ENCODE peak calls at places on chromosomes 5 and 9, in five cellular contexts. One of them, this sample, is unnamed. For H3K4me1, the result is how much of the 10 kb centered on the place peaks cover.

GRCh38 chr9:5416962-5417361 is 20.8 kb downstream of the PLGRKT start:
- DNase-seq in OCI-LY7: no peak
- DNase-seq in CD4-positive, alpha-beta memory T cell: no peak
- DNase-seq in lung: no peak
- DNase-seq in naive thymus-derived CD4-positive, alpha-beta T cell: no peak
- DNase-seq in this sample: no peak

GRCh38 chr9:88390371-88390990 is 2.2 kb downstream of the SPIN1 start:
- DNase-seq in OCI-LY7: no peak
- DNase-seq in CD4-positive, alpha-beta memory T cell: no peak
- DNase-seq in lung: no peak
- DNase-seq in naive thymus-derived CD4-positive, alpha-beta T cell: no peak
- DNase-seq in this sample: no peak

GRCh38 chr9:115167175-115167574 is 49.2 kb upstream of the TNC start:
- DNase-seq in OCI-LY7: no peak
- DNase-seq in CD4-positive, alpha-beta memory T cell: no peak
- DNase-seq in lung: no peak
- DNase-seq in naive thymus-derived CD4-positive, alpha-beta T cell: no peak
- DNase-seq in this sample: no peak

GRCh38 chr9:87083986-87084385 is 136.7 kb upstream of the GAS1 start:
- DNase-seq in OCI-LY7: no peak
- DNase-seq in CD4-positive, alpha-beta memory T cell: no peak
- DNase-seq in lung: no peak
- DNase-seq in naive thymus-derived CD4-positive, alpha-beta T cell: no peak
- DNase-seq in this sample: no peak

GRCh38 chr5:179161901-179162300 is 101.7 kb downstream of the ZNF354C start:
- DNase-seq in OCI-LY7: no peak
- DNase-seq in CD4-positive, alpha-beta memory T cell: no peak
- DNase-seq in lung: no peak
- DNase-seq in naive thymus-derived CD4-positive, alpha-beta T cell: no peak
- DNase-seq in this sample: no peak

GRCh38 chr9:15642369-15642962 is 89.6 kb downstream of the CCDC171 start:
- DNase-seq in OCI-LY7: peak
- DNase-seq in CD4-positive, alpha-beta memory T cell: peak
- DNase-seq in lung: no peak
- DNase-seq in naive thymus-derived CD4-positive, alpha-beta T cell: peak
- DNase-seq in this sample: peak

GRCh38 chr9:88988796-88989641 is 2.2 kb upstream of the S1PR3 start:
- DNase-seq in OCI-LY7: peak
- DNase-seq in CD4-positive, alpha-beta memory T cell: no peak
- DNase-seq in lung: no peak
- DNase-seq in naive thymus-derived CD4-positive, alpha-beta T cell: peak
- DNase-seq in this sample: no peak

GRCh38 chr9:17906204-17906840 is 327.5 kb downstream of the SH3GL2 start:
- DNase-seq in OCI-LY7: no peak
- DNase-seq in CD4-positive, alpha-beta memory T cell: no peak
- DNase-seq in lung: no peak
- DNase-seq in naive thymus-derived CD4-positive, alpha-beta T cell: no peak
- DNase-seq in this sample: no peak

GRCh38 chr9:86534572-86535258 is 180.5 kb upstream of the TUT7 start:
- DNase-seq in OCI-LY7: no peak
- DNase-seq in CD4-positive, alpha-beta memory T cell: no peak
- DNase-seq in lung: no peak
- DNase-seq in naive thymus-derived CD4-positive, alpha-beta T cell: no peak
- DNase-seq in this sample: no peak

GRCh38 chr9:83962165-83962564 is 17.9 kb downstream of the HNRNPK start:
- DNase-seq in OCI-LY7: no peak
- DNase-seq in CD4-positive, alpha-beta memory T cell: no peak
- DNase-seq in lung: no peak
- DNase-seq in naive thymus-derived CD4-positive, alpha-beta T cell: no peak
- DNase-seq in this sample: no peak

GRCh38 chr9:98317134-98317857 is 61.8 kb upstream of the TBC1D2 start:
- DNase-seq in OCI-LY7: no peak
- DNase-seq in CD4-positive, alpha-beta memory T cell: no peak
- DNase-seq in lung: no peak
- DNase-seq in naive thymus-derived CD4-positive, alpha-beta T cell: no peak
- DNase-seq in this sample: no peak

GRCh38 chr5:175902013-175902412 is 30.6 kb downstream of the CPLX2 start:
- DNase-seq in OCI-LY7: no peak
- DNase-seq in CD4-positive, alpha-beta memory T cell: no peak
- DNase-seq in lung: no peak
- DNase-seq in naive thymus-derived CD4-positive, alpha-beta T cell: no peak
- DNase-seq in this sample: no peak

GRCh38 chr5:23507278-23507685 is at the start of gene PRDM9:
- DNase-seq in OCI-LY7: no peak
- DNase-seq in CD4-positive, alpha-beta memory T cell: no peak
- DNase-seq in lung: peak
- DNase-seq in naive thymus-derived CD4-positive, alpha-beta T cell: no peak
- DNase-seq in this sample: no peak

GRCh38 chr5:135065306-135066265 is 31.6 kb upstream of the PITX1 start:
- DNase-seq in OCI-LY7: no peak
- DNase-seq in CD4-positive, alpha-beta memory T cell: no peak
- DNase-seq in lung: no peak
- DNase-seq in naive thymus-derived CD4-positive, alpha-beta T cell: no peak
- DNase-seq in this sample: no peak

GRCh38 chr5:164573397-164573796 is 1068.0 kb downstream of the MAT2B start:
- DNase-seq in OCI-LY7: no peak
- DNase-seq in CD4-positive, alpha-beta memory T cell: no peak
- DNase-seq in lung: no peak
- DNase-seq in naive thymus-derived CD4-positive, alpha-beta T cell: no peak
- DNase-seq in this sample: no peak

GRCh38 chr5:92215116-92215515 is 832.0 kb upstream of the ARRDC3 start:
- DNase-seq in OCI-LY7: no peak
- DNase-seq in CD4-positive, alpha-beta memory T cell: no peak
- DNase-seq in lung: no peak
- DNase-seq in naive thymus-derived CD4-positive, alpha-beta T cell: no peak
- DNase-seq in this sample: no peak

GRCh38 chr5:135126688-135127603 is 92.9 kb upstream of the PITX1 start:
- DNase-seq in OCI-LY7: no peak
- DNase-seq in CD4-positive, alpha-beta memory T cell: no peak
- DNase-seq in lung: no peak
- DNase-seq in naive thymus-derived CD4-positive, alpha-beta T cell: no peak
- DNase-seq in this sample: no peak

GRCh38 chr5:60535198-60535597 is 164.8 kb downstream of the DEPDC1B start:
- DNase-seq in OCI-LY7: no peak
- DNase-seq in CD4-positive, alpha-beta memory T cell: no peak
- DNase-seq in lung: no peak
- DNase-seq in naive thymus-derived CD4-positive, alpha-beta T cell: no peak
- DNase-seq in this sample: no peak

GRCh38 chr9:133919253-133920115 is 72.6 kb downstream of the VAV2 start:
- DNase-seq in OCI-LY7: no peak
- DNase-seq in CD4-positive, alpha-beta memory T cell: no peak
- DNase-seq in lung: no peak
- DNase-seq in naive thymus-derived CD4-positive, alpha-beta T cell: no peak
- DNase-seq in this sample: no peak

GRCh38 chr5:14775857-14776256 is 95.7 kb downstream of the ANKH start:
- DNase-seq in OCI-LY7: no peak
- DNase-seq in CD4-positive, alpha-beta memory T cell: no peak
- DNase-seq in lung: peak
- DNase-seq in naive thymus-derived CD4-positive, alpha-beta T cell: no peak
- DNase-seq in this sample: no peak

GRCh38 chr9:82675102-82675501 is 387.8 kb downstream of the RASEF start:
- DNase-seq in OCI-LY7: no peak
- DNase-seq in CD4-positive, alpha-beta memory T cell: no peak
- DNase-seq in lung: no peak
- DNase-seq in naive thymus-derived CD4-positive, alpha-beta T cell: no peak
- DNase-seq in this sample: no peak

GRCh38 chr9:94984891-94985476 is 258.5 kb downstream of the AOPEP start:
- DNase-seq in OCI-LY7: no peak
- DNase-seq in CD4-positive, alpha-beta memory T cell: no peak
- DNase-seq in lung: no peak
- DNase-seq in naive thymus-derived CD4-positive, alpha-beta T cell: no peak
- DNase-seq in this sample: no peak

GRCh38 chr9:117094493-117094892 is 320.4 kb downstream of the ASTN2 start:
- DNase-seq in OCI-LY7: no peak
- DNase-seq in CD4-positive, alpha-beta memory T cell: no peak
- DNase-seq in lung: no peak
- DNase-seq in naive thymus-derived CD4-positive, alpha-beta T cell: no peak
- DNase-seq in this sample: no peak

GRCh38 chr5:88687253-88687955 is 195.6 kb downstream of the MEF2C start:
- DNase-seq in OCI-LY7: no peak
- DNase-seq in CD4-positive, alpha-beta memory T cell: no peak
- DNase-seq in lung: no peak
- DNase-seq in naive thymus-derived CD4-positive, alpha-beta T cell: no peak
- DNase-seq in this sample: no peak

GRCh38 chr5:104186100-104186499 is 623.5 kb upstream of the NUDT12 start:
- DNase-seq in OCI-LY7: peak
- DNase-seq in CD4-positive, alpha-beta memory T cell: peak
- DNase-seq in lung: no peak
- DNase-seq in naive thymus-derived CD4-positive, alpha-beta T cell: no peak
- DNase-seq in this sample: peak

GRCh38 chr5:108523360-108523759 is 141.5 kb upstream of the FBXL17 start:
- DNase-seq in OCI-LY7: no peak
- DNase-seq in CD4-positive, alpha-beta memory T cell: no peak
- DNase-seq in lung: no peak
- DNase-seq in naive thymus-derived CD4-positive, alpha-beta T cell: no peak
- DNase-seq in this sample: no peak

GRCh38 chr5:108521841-108522506 is 140.1 kb upstream of the FBXL17 start:
- DNase-seq in OCI-LY7: peak
- DNase-seq in CD4-positive, alpha-beta memory T cell: peak
- DNase-seq in lung: no peak
- DNase-seq in naive thymus-derived CD4-positive, alpha-beta T cell: peak
- DNase-seq in this sample: no peak

GRCh38 chr5:108524564-108524963 is 142.7 kb upstream of the FBXL17 start:
- DNase-seq in OCI-LY7: no peak
- DNase-seq in CD4-positive, alpha-beta memory T cell: no peak
- DNase-seq in lung: no peak
- DNase-seq in naive thymus-derived CD4-positive, alpha-beta T cell: no peak
- DNase-seq in this sample: no peak

GRCh38 chr5:108516771-108517170 is 134.9 kb upstream of the FBXL17 start:
- DNase-seq in OCI-LY7: no peak
- DNase-seq in CD4-positive, alpha-beta memory T cell: no peak
- DNase-seq in lung: no peak
- DNase-seq in naive thymus-derived CD4-positive, alpha-beta T cell: no peak
- DNase-seq in this sample: no peak

GRCh38 chr5:108521011-108521700 is 139.3 kb upstream of the FBXL17 start:
- DNase-seq in OCI-LY7: peak
- DNase-seq in CD4-positive, alpha-beta memory T cell: no peak
- DNase-seq in lung: no peak
- DNase-seq in naive thymus-derived CD4-positive, alpha-beta T cell: no peak
- DNase-seq in this sample: no peak
- H3K4me1 ChIP-seq in OCI-LY7: under half
- H3K4me1 ChIP-seq in CD4-positive, alpha-beta memory T cell: under half
- H3K4me1 ChIP-seq in lung: under half
- H3K4me1 ChIP-seq in naive thymus-derived CD4-positive, alpha-beta T cell: under half
- H3K4me1 ChIP-seq in this sample: under half

GRCh38 chr9:136357326-136357725 is 6.2 kb downstream of the DNLZ start:
- DNase-seq in OCI-LY7: no peak
- DNase-seq in CD4-positive, alpha-beta memory T cell: no peak
- DNase-seq in lung: no peak
- DNase-seq in naive thymus-derived CD4-positive, alpha-beta T cell: no peak
- DNase-seq in this sample: no peak
- H3K4me1 ChIP-seq in OCI-LY7: under half
- H3K4me1 ChIP-seq in CD4-positive, alpha-beta memory T cell: under half
- H3K4me1 ChIP-seq in lung: under half
- H3K4me1 ChIP-seq in naive thymus-derived CD4-positive, alpha-beta T cell: under half
- H3K4me1 ChIP-seq in this sample: under half

DNA sequence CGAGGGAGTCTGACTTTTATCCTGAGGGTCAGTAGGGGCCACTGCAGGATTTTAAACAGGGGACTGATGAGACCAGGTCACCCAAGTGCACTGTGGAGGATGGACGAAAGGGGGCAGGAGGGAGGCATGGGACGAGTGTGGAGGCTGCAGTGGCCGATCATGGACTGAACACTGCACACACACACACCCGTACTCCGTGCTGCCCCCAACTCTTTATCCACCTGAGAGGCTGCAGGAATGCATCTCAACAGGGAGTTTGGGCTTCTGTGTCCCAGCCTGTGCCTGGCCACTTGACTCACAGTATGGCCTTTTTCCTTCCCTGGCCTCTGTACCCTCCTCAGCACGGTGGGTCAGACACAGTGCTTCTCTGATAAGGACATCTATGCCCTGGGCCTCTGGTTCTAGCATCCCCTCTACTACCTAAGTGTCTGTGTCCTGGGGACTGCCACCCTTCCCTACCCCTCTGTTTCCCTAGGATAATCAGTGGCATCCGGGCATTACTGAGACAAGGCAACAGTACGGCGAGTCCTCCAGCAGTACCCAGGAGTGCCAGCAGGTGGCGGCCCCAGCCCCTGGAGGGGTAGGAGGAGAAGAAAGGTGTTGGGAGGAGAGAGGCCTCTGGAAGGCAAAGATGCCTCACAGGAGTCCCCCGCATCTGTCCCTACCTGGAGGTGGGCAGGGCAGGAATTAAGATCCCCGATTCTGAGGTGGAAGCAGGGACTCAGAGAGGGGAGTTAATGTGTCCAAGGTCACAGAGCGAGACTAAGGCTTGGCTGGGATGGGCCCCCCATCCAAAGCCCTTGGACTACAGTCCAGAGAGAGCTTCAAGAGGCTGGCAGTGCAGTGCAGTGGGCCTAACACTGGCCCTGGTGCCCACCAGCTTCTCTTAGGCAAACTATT is 5.1 kb upstream of the CDX1 start:
- DNase-seq in OCI-LY7: peak
- DNase-seq in CD4-positive, alpha-beta memory T cell: peak
- DNase-seq in lung: peak
- DNase-seq in naive thymus-derived CD4-positive, alpha-beta T cell: peak
- DNase-seq in this sample: peak
- H3K4me1 ChIP-seq in OCI-LY7: under half
- H3K4me1 ChIP-seq in CD4-positive, alpha-beta memory T cell: under half
- H3K4me1 ChIP-seq in lung: under half
- H3K4me1 ChIP-seq in naive thymus-derived CD4-positive, alpha-beta T cell: under half
- H3K4me1 ChIP-seq in this sample: under half

DNA sequence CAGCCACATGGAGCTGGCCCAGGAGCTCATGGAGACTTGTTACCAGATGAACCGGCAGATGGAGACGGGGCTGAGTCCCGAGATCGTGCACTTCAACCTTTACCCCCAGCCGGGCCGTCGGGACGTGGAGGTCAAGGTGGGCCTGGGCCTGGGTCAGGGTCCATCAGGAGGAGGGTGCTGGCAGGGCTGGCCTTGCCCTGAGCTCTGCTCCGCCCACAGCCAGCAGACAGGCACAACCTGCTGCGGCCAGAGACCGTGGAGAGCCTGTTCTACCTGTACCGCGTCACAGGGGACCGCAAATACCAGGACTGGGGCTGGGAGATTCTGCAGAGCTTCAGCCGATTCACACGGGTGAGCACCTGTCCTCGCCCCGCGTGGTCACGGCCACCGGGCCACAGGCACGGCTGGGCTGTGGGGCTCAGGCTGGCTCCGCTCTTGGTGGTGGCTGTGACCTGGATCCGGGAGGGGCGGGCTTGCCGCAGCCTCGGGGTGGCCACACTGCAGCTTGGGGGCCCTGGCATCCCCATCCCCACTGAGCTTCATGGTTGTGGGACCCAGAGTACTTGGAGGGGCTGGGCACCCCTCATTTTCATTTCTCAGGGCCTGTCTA is 7.1 kb downstream of the DPP7 start:
- DNase-seq in OCI-LY7: no peak
- DNase-seq in CD4-positive, alpha-beta memory T cell: no peak
- DNase-seq in lung: no peak
- DNase-seq in naive thymus-derived CD4-positive, alpha-beta T cell: no peak
- DNase-seq in this sample: no peak
- H3K4me1 ChIP-seq in OCI-LY7: under half
- H3K4me1 ChIP-seq in CD4-positive, alpha-beta memory T cell: under half
- H3K4me1 ChIP-seq in lung: under half
- H3K4me1 ChIP-seq in naive thymus-derived CD4-positive, alpha-beta T cell: under half
- H3K4me1 ChIP-seq in this sample: under half

This sample was measured in CD4-positive, CD25-positive, alpha-beta regulatory T cell.